ENCODE peak calls at places on chromosomes 13 and 19, in five cellular contexts. One of them, this sample, is unnamed.

GRCh38 chr13:110711778-110712070 is 1.8 kb upstream of the ING1 start:
- DNase-seq in K562: no peak
- DNase-seq in GM12878: no peak
- DNase-seq in SK-N-SH: no peak
- DNase-seq in HepG2: peak
- DNase-seq in this sample: no peak

GRCh38 chr19:48676887-48677286 is 4.1 kb upstream of the NTN5 start:
- DNase-seq in K562: no peak
- DNase-seq in GM12878: no peak
- DNase-seq in SK-N-SH: no peak
- DNase-seq in HepG2: no peak
- DNase-seq in this sample: no peak

GRCh38 chr13:43567608-43568007 is 219.2 kb downstream of the ENOX1 start:
- DNase-seq in K562: no peak
- DNase-seq in GM12878: no peak
- DNase-seq in SK-N-SH: no peak
- DNase-seq in HepG2: no peak
- DNase-seq in this sample: no peak

GRCh38 chr13:109584844-109585361 is 201.5 kb downstream of the IRS2 start:
- DNase-seq in K562: no peak
- DNase-seq in GM12878: no peak
- DNase-seq in SK-N-SH: no peak
- DNase-seq in HepG2: no peak
- DNase-seq in this sample: no peak

GRCh38 chr13:25945596-25945995 is 106.2 kb downstream of the SHISA2 start:
- DNase-seq in K562: no peak
- DNase-seq in GM12878: no peak
- DNase-seq in SK-N-SH: peak
- DNase-seq in HepG2: no peak
- DNase-seq in this sample: no peak

GRCh38 chr13:45879666-45880065 is 28.1 kb upstream of the SIAH3 start:
- DNase-seq in K562: peak
- DNase-seq in GM12878: no peak
- DNase-seq in SK-N-SH: no peak
- DNase-seq in HepG2: peak
- DNase-seq in this sample: peak

GRCh38 chr19:1360818-1361461 is 22.8 kb upstream of the NDUFS7 start:
- DNase-seq in K562: no peak
- DNase-seq in GM12878: no peak
- DNase-seq in SK-N-SH: peak
- DNase-seq in HepG2: no peak
- DNase-seq in this sample: peak

GRCh38 chr19:6911523-6911922 is 24.1 kb downstream of the ADGRE1 start:
- DNase-seq in K562: no peak
- DNase-seq in GM12878: no peak
- DNase-seq in SK-N-SH: no peak
- DNase-seq in HepG2: no peak
- DNase-seq in this sample: no peak

GRCh38 chr13:41905600-41906254 is 55.2 kb downstream of the VWA8 start:
- DNase-seq in K562: peak
- DNase-seq in GM12878: no peak
- DNase-seq in SK-N-SH: peak
- DNase-seq in HepG2: peak
- DNase-seq in this sample: peak

GRCh38 chr19:35247526-35248309 is 1.1 kb upstream of the LSR start:
- DNase-seq in K562: peak
- DNase-seq in GM12878: peak
- DNase-seq in SK-N-SH: no peak
- DNase-seq in HepG2: peak
- DNase-seq in this sample: peak

GRCh38 chr13:98098511-98098910 is 44.4 kb upstream of the FARP1 start:
- DNase-seq in K562: no peak
- DNase-seq in GM12878: no peak
- DNase-seq in SK-N-SH: no peak
- DNase-seq in HepG2: no peak
- DNase-seq in this sample: no peak

GRCh38 chr13:113837554-113838355 is 26.1 kb downstream of the GAS6 start:
- DNase-seq in K562: peak
- DNase-seq in GM12878: no peak
- DNase-seq in SK-N-SH: peak
- DNase-seq in HepG2: peak
- DNase-seq in this sample: peak

GRCh38 chr13:30868806-30869470 is 37.1 kb upstream of the MEDAG start:
- DNase-seq in K562: no peak
- DNase-seq in GM12878: no peak
- DNase-seq in SK-N-SH: no peak
- DNase-seq in HepG2: no peak
- DNase-seq in this sample: no peak

GRCh38 chr19:56671613-56671994 is at the start of gene ZNF835:
- DNase-seq in K562: no peak
- DNase-seq in GM12878: no peak
- DNase-seq in SK-N-SH: peak
- DNase-seq in HepG2: no peak
- DNase-seq in this sample: no peak

GRCh38 chr13:23183292-23183691 is 2.5 kb downstream of the SGCG start:
- DNase-seq in K562: no peak
- DNase-seq in GM12878: no peak
- DNase-seq in SK-N-SH: no peak
- DNase-seq in HepG2: no peak
- DNase-seq in this sample: no peak

GRCh38 chr13:30700364-30700763 is 35.0 kb upstream of the ALOX5AP start:
- DNase-seq in K562: no peak
- DNase-seq in GM12878: no peak
- DNase-seq in SK-N-SH: no peak
- DNase-seq in HepG2: no peak
- DNase-seq in this sample: no peak

GRCh38 chr19:50362656-50363424 is 2.6 kb downstream of the NAPSA start:
- DNase-seq in K562: peak
- DNase-seq in GM12878: no peak
- DNase-seq in SK-N-SH: no peak
- DNase-seq in HepG2: no peak
- DNase-seq in this sample: no peak

GRCh38 chr19:343941-344624 is 513 bp downstream of the MIER2 start:
- DNase-seq in K562: peak
- DNase-seq in GM12878: no peak
- DNase-seq in SK-N-SH: peak
- DNase-seq in HepG2: no peak
- DNase-seq in this sample: peak

GRCh38 chr19:4380254-4380727 is 20.1 kb downstream of the SH3GL1 start:
- DNase-seq in K562: no peak
- DNase-seq in GM12878: no peak
- DNase-seq in SK-N-SH: peak
- DNase-seq in HepG2: no peak
- DNase-seq in this sample: no peak

GRCh38 chr19:12695997-12696365 is 450 bp downstream of the FBXW9 start:
- DNase-seq in K562: no peak
- DNase-seq in GM12878: no peak
- DNase-seq in SK-N-SH: peak
- DNase-seq in HepG2: no peak
- DNase-seq in this sample: no peak

GRCh38 chr13:32737111-32737571 is 150.9 kb downstream of the PDS5B start:
- DNase-seq in K562: no peak
- DNase-seq in GM12878: peak
- DNase-seq in SK-N-SH: no peak
- DNase-seq in HepG2: no peak
- DNase-seq in this sample: no peak

GRCh38 chr13:20401586-20401957 is 124.1 kb downstream of the CRYL1 start:
- DNase-seq in K562: no peak
- DNase-seq in GM12878: no peak
- DNase-seq in SK-N-SH: no peak
- DNase-seq in HepG2: no peak
- DNase-seq in this sample: no peak

GRCh38 chr13:109671919-109672318 is 114.5 kb downstream of the IRS2 start:
- DNase-seq in K562: no peak
- DNase-seq in GM12878: no peak
- DNase-seq in SK-N-SH: no peak
- DNase-seq in HepG2: no peak
- DNase-seq in this sample: no peak

GRCh38 chr19:54905411-54905810 is 537 bp upstream of the NCR1 start:
- DNase-seq in K562: no peak
- DNase-seq in GM12878: no peak
- DNase-seq in SK-N-SH: no peak
- DNase-seq in HepG2: no peak
- DNase-seq in this sample: no peak

GRCh38 chr19:55698256-55698655 is 23.2 kb downstream of the EPN1 start:
- DNase-seq in K562: no peak
- DNase-seq in GM12878: no peak
- DNase-seq in SK-N-SH: no peak
- DNase-seq in HepG2: no peak
- DNase-seq in this sample: no peak

GRCh38 chr19:6664916-6665315 is 5.0 kb downstream of the TNFSF14 start:
- DNase-seq in K562: no peak
- DNase-seq in GM12878: no peak
- DNase-seq in SK-N-SH: no peak
- DNase-seq in HepG2: no peak
- DNase-seq in this sample: no peak

GRCh38 chr13:33649212-33649917 is 168.6 kb upstream of the RFC3 start:
- DNase-seq in K562: no peak
- DNase-seq in GM12878: no peak
- DNase-seq in SK-N-SH: no peak
- DNase-seq in HepG2: peak
- DNase-seq in this sample: no peak

GRCh38 chr13:111302045-111302722 is 18.3 kb upstream of the TEX29 start:
- DNase-seq in K562: no peak
- DNase-seq in GM12878: no peak
- DNase-seq in SK-N-SH: no peak
- DNase-seq in HepG2: no peak
- DNase-seq in this sample: no peak

GRCh38 chr13:74026753-74027152 is 107.5 kb downstream of the KLF12 start:
- DNase-seq in K562: no peak
- DNase-seq in GM12878: peak
- DNase-seq in SK-N-SH: no peak
- DNase-seq in HepG2: no peak
- DNase-seq in this sample: no peak
- TF ChIP-seq FOXM1 in K562: no peak
- TF ChIP-seq FOXM1 in GM12878: peak
- TF ChIP-seq FOXM1 in SK-N-SH: no peak
- TF ChIP-seq FOXM1 in HepG2: no peak
- TF ChIP-seq FOXM1 in this sample: no peak

DNA sequence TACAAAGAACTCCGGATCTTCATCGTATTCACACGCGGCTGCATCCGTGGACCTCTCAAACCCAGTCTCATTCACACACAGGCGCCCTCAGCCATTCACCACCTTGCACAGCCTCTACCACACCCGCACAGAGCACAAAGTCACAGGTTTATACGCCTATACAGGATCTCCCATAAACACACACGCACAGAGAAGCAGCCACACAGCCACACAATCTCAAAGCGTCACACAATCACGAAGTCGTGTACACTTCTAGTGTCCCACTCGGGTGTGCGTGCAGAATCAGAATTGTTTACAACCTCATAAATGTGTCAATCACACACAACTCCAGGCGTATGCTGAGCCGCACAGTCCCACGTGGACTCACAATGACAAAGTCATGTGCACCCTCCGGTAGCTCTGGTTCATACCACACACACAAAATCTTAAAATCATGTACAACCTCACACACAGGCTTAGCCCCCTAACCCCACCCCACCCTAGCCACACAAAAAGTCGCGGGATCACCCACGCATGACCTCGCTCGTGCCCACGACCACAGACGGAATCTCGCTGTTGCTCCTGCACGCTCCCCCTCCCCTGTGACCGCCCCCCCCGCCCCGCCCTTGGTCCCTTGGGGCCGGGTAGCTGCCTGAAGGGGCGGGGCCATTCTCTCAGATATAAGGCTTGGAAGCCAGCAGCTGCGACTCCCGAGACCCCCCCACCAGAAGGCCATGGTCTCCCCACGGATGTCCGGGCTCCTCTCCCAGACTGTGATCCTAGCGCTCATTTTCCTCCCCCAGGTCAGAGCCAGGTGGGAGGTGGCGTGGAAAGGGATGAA is at the start of gene DLL3:
- DNase-seq in K562: peak
- DNase-seq in GM12878: no peak
- DNase-seq in SK-N-SH: peak
- DNase-seq in HepG2: no peak
- DNase-seq in this sample: peak
- TF ChIP-seq FOXM1 in K562: no peak
- TF ChIP-seq FOXM1 in GM12878: no peak
- TF ChIP-seq FOXM1 in SK-N-SH: no peak
- TF ChIP-seq FOXM1 in HepG2: no peak
- TF ChIP-seq FOXM1 in this sample: no peak

DNA sequence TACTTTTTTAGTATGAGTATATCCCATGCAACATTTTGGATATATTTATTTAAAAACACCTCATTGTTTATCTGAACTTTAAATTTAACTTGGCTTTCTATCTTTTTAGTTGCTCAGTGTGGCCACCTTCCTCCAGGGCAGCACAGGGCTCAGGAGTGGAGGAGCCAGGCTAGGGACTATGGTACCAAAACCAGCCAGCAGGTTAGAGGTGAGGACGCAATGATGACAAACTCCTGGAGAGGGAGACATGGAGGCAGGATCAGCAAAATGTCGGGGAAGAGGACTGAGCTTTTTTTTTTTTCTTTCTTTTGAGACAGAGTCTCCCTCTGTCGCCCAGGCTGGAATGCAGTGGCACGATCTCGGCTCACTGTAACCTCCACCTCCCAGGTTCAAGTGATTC is 29.6 kb upstream of the CALM3 start:
- DNase-seq in K562: peak
- DNase-seq in GM12878: no peak
- DNase-seq in SK-N-SH: peak
- DNase-seq in HepG2: peak
- DNase-seq in this sample: peak
- TF ChIP-seq FOXM1 in K562: no peak
- TF ChIP-seq FOXM1 in GM12878: no peak
- TF ChIP-seq FOXM1 in SK-N-SH: no peak
- TF ChIP-seq FOXM1 in HepG2: no peak
- TF ChIP-seq FOXM1 in this sample: no peak

GRCh38 chr19:51407631-51408131 is 9.8 kb downstream of the SIGLEC10 start:
- DNase-seq in K562: peak
- DNase-seq in GM12878: no peak
- DNase-seq in SK-N-SH: no peak
- DNase-seq in HepG2: peak
- DNase-seq in this sample: peak
- TF ChIP-seq FOXM1 in K562: no peak
- TF ChIP-seq FOXM1 in GM12878: no peak
- TF ChIP-seq FOXM1 in SK-N-SH: no peak
- TF ChIP-seq FOXM1 in HepG2: no peak
- TF ChIP-seq FOXM1 in this sample: no peak

DNA sequence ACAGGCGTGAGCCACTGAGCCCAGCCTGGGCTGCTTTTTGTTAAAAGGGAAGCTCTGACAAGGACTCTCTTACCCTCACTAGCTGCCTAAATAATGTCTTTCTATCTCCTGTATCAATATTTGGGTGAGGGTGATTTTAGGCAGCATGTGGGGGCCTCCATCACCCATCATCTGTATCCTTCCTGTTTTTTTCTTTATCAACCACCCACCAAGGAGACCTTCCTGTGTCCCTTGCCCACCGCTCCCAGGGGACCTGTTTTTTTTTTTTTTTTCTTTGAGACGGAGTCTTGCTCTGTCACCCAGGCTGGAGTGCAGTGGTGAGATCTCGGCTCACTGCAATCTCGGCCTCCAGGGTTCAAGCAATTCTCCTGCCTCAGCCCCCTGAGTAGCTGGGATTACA is 5.4 kb upstream of the NDUFB7 start:
- DNase-seq in K562: no peak
- DNase-seq in GM12878: no peak
- DNase-seq in SK-N-SH: no peak
- DNase-seq in HepG2: no peak
- DNase-seq in this sample: no peak
- TF ChIP-seq FOXM1 in K562: no peak
- TF ChIP-seq FOXM1 in GM12878: no peak
- TF ChIP-seq FOXM1 in SK-N-SH: no peak
- TF ChIP-seq FOXM1 in HepG2: no peak
- TF ChIP-seq FOXM1 in this sample: no peak

GRCh38 chr13:93767917-93768422 is 541.4 kb downstream of the GPC6 start:
- DNase-seq in K562: no peak
- DNase-seq in GM12878: no peak
- DNase-seq in SK-N-SH: no peak
- DNase-seq in HepG2: peak
- DNase-seq in this sample: no peak
- TF ChIP-seq FOXM1 in K562: no peak
- TF ChIP-seq FOXM1 in GM12878: no peak
- TF ChIP-seq FOXM1 in SK-N-SH: no peak
- TF ChIP-seq FOXM1 in HepG2: no peak
- TF ChIP-seq FOXM1 in this sample: peak